ENCODE peak calls at places on chromosomes 6 and 20, in nine cellular contexts. Q is nephron progenitor cell, O is fibroblast of the aortic adventitia, N is right lobe of liver, W is ovary, K is endothelial cell, Y is sigmoid colon, C is astrocyte, H is upper lobe of right lung. X is an unnamed sample.

GRCh38 chr20:50153153-50153499 is 397 bp downstream of the PEDS1 start:
- DNase-seq in C (no peak), O (no peak), N (no peak), K (no peak), W (no peak), Q (no peak), H (no peak), Y (peak), X (no peak)

GRCh38 chr6:42774201-42774600 is 7.7 kb upstream of the BICRAL start:
- DNase-seq in Q (no peak), O (no peak), Y (no peak), H (no peak), K (no peak), N (no peak), W (no peak), C (no peak), X (no peak)

GRCh38 chr20:13788167-13788834 is 3.5 kb downstream of the NDUFAF5 start:
- DNase-seq in H (no peak), Y (no peak), Q (peak), W (no peak), C (peak), O (peak), K (peak), N (peak), X (no peak)

GRCh38 chr6:130453230-130453629 is 87.4 kb downstream of the TMEM200A start:
- DNase-seq in Y (no peak), O (peak), C (peak), Q (no peak), H (no peak), N (no peak), K (no peak), W (no peak), X (no peak)

GRCh38 chr6:158611600-158612041 is 32.9 kb downstream of the DYNLT1 start:
- DNase-seq in W (no peak), C (no peak), Y (no peak), O (no peak), Q (no peak), H (peak), K (no peak), N (no peak), X (no peak)

GRCh38 chr6:105397987-105398386 is 4.9 kb downstream of the PREP start:
- DNase-seq in H (no peak), N (no peak), Q (no peak), O (no peak), W (no peak), K (no peak), C (no peak), Y (no peak), X (no peak)

GRCh38 chr6:85449818-85450577 is at the start of gene NT5E:
- DNase-seq in N (peak), K (peak), Q (peak), W (peak), C (peak), O (peak), H (peak), Y (peak), X (no peak)

GRCh38 chr6:168342626-168343025 is 23.0 kb upstream of the DACT2 start:
- DNase-seq in W (no peak), Q (no peak), N (no peak), O (no peak), Y (no peak), K (no peak), H (no peak), C (no peak), X (no peak)

GRCh38 chr20:20083796-20084195 is 31.5 kb downstream of the CFAP61 start:
- DNase-seq in Q (no peak), H (no peak), W (no peak), Y (no peak), N (no peak), C (peak), O (peak), K (no peak), X (no peak)

GRCh38 chr20:34781250-34781649 is 44.2 kb downstream of the NCOA6 start:
- DNase-seq in N (no peak), H (no peak), C (no peak), Q (no peak), Y (no peak), K (no peak), O (no peak), W (no peak), X (no peak)

GRCh38 chr6:46655803-46656202 is 3.0 kb downstream of the SLC25A27 start:
- DNase-seq in N (no peak), K (peak), Y (no peak), W (no peak), O (no peak), C (no peak), Q (peak), H (no peak), X (no peak)

GRCh38 chr6:5499644-5500306 is 238.5 kb downstream of the FARS2 start:
- DNase-seq in C (peak), Y (no peak), N (no peak), K (no peak), W (no peak), H (no peak), Q (no peak), O (peak), X (no peak)

GRCh38 chr6:101830501-101831031 is 437.1 kb downstream of the GRIK2 start:
- DNase-seq in N (no peak), H (no peak), O (peak), W (no peak), Y (no peak), C (peak), Q (no peak), K (no peak), X (no peak)

GRCh38 chr20:14777571-14777970 is 440.2 kb upstream of the FLRT3 start:
- DNase-seq in Q (no peak), N (no peak), Y (no peak), K (no peak), C (no peak), H (no peak), W (no peak), O (no peak), X (no peak)

GRCh38 chr6:7042056-7042653 is 65.6 kb upstream of the RREB1 start:
- DNase-seq in K (peak), Q (no peak), W (no peak), O (no peak), N (peak), H (no peak), C (peak), Y (no peak), X (no peak)

GRCh38 chr20:38985060-38985459 is 22.9 kb downstream of the DHX35 start:
- DNase-seq in C (no peak), W (no peak), O (no peak), Q (no peak), N (no peak), Y (no peak), K (no peak), H (no peak), X (no peak)

GRCh38 chr20:38990728-38991127 is 28.6 kb downstream of the DHX35 start:
- DNase-seq in N (no peak), Q (no peak), C (no peak), O (no peak), Y (no peak), K (no peak), H (no peak), W (no peak), X (no peak)

GRCh38 chr20:38985603-38986170 is 23.5 kb downstream of the DHX35 start:
- DNase-seq in K (no peak), Q (no peak), O (peak), W (no peak), C (peak), Y (no peak), N (no peak), H (no peak), X (no peak)

GRCh38 chr20:38987777-38988176 is 25.6 kb downstream of the DHX35 start:
- DNase-seq in C (no peak), K (no peak), N (no peak), Q (no peak), W (no peak), H (no peak), O (no peak), Y (no peak), X (no peak)

GRCh38 chr20:38986663-38987062 is 24.5 kb downstream of the DHX35 start:
- DNase-seq in O (no peak), N (no peak), H (no peak), K (no peak), Y (no peak), Q (no peak), W (no peak), C (no peak), X (no peak)
- TF ChIP-seq CTCF in O (no peak), N (no peak), H (peak), K (no peak), Y (no peak), Q (no peak), W (no peak), C (no peak), X (no peak)

DNA sequence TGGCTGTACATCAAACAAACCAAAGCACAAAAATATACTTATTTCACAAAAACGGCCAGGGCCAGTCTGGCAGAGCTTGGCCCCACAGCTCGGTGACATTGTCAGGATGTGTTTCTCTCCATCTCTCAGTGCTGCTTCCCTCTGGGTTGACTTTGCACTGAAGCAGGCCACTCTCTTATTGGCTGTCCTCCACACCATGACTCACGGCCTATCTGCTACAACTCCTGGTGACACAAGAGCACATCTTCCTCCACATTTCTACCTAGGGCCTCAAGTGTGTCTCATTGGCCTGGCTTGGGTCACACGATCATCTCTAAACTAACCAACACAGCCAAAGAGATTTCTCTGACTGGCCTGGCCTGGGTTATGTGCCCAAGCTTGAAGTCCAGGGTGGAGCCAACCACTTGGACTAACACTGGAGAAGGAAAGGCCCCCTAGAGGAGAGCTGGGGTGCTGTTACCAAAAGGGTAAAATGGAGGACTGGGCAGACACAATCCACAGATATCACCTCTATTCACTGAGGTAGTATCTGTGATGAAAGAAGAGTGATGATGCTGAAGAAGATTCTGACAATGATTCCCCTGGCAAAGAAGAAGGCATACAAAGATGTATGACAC is 159.8 kb upstream of the TSHZ2 start:
- DNase-seq in W (no peak), H (no peak), Y (no peak), K (no peak), C (no peak), N (no peak), Q (no peak), O (no peak), X (no peak)
- TF ChIP-seq CTCF in W (no peak), H (no peak), Y (no peak), K (no peak), C (no peak), N (no peak), Q (no peak), O (no peak), X (no peak)

DNA sequence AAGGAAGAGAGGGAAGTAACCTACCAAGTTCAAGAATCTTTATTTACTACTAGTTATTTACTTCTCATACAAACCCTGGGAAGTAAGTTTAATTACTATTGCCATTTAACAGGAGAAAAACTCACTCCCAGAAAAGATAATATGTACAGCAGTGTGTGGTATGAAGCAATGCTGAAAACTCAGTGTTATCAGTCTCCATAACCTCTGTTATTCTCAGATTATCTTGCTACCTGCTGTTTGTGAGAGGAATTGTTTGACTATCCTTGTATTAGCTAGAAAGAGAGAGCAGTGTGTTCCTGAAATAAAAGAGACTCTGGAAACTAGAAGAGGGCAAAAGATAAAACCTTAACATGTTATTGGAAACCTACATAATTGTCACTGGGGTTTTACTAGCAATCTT is 38.2 kb downstream of the ADGRB3 start:
- DNase-seq in C (no peak), K (no peak), H (no peak), W (no peak), Y (no peak), N (no peak), Q (no peak), O (no peak), X (no peak)
- TF ChIP-seq CTCF in C (no peak), K (no peak), H (no peak), W (no peak), Y (no peak), N (no peak), Q (no peak), O (no peak), X (no peak)

DNA sequence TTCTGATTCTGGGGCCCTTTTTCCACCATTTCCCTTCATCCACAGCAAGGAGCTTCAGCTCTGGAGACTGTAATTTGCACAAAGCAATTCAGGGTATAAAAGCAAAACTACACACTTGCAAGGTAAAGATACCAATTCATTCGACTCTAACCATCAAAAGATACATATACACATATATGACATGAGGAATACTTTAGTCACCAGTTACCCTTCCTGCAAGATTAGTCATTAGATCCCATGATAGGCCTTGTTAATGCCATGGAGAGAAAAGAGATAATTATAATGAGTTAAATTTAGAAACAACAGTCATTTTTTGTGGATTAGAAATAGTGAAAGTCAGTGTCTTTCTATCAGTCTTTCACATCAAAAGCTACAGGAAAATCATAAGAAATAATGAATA is 204.2 kb downstream of the KCNQ5 start:
- DNase-seq in H (no peak), O (peak), Q (no peak), W (no peak), N (no peak), Y (no peak), C (peak), K (no peak), X (no peak)
- TF ChIP-seq CTCF in H (no peak), O (no peak), Q (no peak), W (no peak), N (no peak), Y (no peak), C (no peak), K (no peak), X (no peak)

GRCh38 chr6:44655368-44656342 is 268.1 kb downstream of the CDC5L start:
- DNase-seq in N (peak), Y (peak), O (peak), C (no peak), W (peak), H (peak), Q (peak), K (peak), X (peak)

GRCh38 chr6:44658571-44658970 is 271.1 kb downstream of the CDC5L start:
- DNase-seq in Q (no peak), O (no peak), K (no peak), H (no peak), Y (no peak), C (no peak), W (no peak), N (no peak), X (no peak)

GRCh38 chr6:44659676-44660170 is 272.2 kb downstream of the CDC5L start:
- DNase-seq in O (no peak), Y (no peak), W (no peak), N (no peak), Q (no peak), K (no peak), H (peak), C (no peak), X (no peak)

GRCh38 chr6:44660561-44661220 is 273.2 kb downstream of the CDC5L start:
- DNase-seq in O (no peak), C (peak), H (no peak), K (no peak), Q (no peak), Y (no peak), W (no peak), N (no peak), X (no peak)

GRCh38 chr6:44657201-44657824 is 269.8 kb downstream of the CDC5L start:
- DNase-seq in Y (no peak), W (no peak), H (peak), N (no peak), O (no peak), Q (no peak), C (no peak), K (no peak), X (no peak)
- TF ChIP-seq CTCF in Y (no peak), W (no peak), H (no peak), N (no peak), O (no peak), Q (no peak), C (no peak), K (no peak), X (no peak)

X was measured in CD14-positive monocyte.